ENCODE peak calls at places on chromosomes 4 and X, in five cellular contexts. M is ascending aorta, S is transverse colon, W is SK-N-SH, L is fibroblast of pulmonary artery. B is an unnamed sample.

GRCh38 chr4:148203056-148203898 is 238.9 kb downstream of the NR3C2 start:
- DNase-seq in M (no peak), S (no peak), W (no peak), L (no peak), B (no peak)

GRCh38 chr4:108072300-108072699 is 82.6 kb downstream of the HADH start:
- DNase-seq in M (no peak), S (peak), W (no peak), L (no peak), B (no peak)

GRCh38 chr4:151675366-151676060 is 85.3 kb downstream of the GATB start:
- DNase-seq in M (no peak), S (no peak), W (peak), L (no peak), B (no peak)

GRCh38 chr4:185587444-185588161 is 52.3 kb upstream of the PDLIM3 start:
- DNase-seq in M (no peak), S (peak), W (no peak), L (peak), B (no peak)

GRCh38 chr4:113958766-113959540 is 20.5 kb downstream of the ARSJ start:
- DNase-seq in M (no peak), S (no peak), W (no peak), L (peak), B (no peak)

GRCh38 chrX:47380268-47380667 is 9.9 kb downstream of the ZNF157 start:
- DNase-seq in M (no peak), S (peak), W (no peak), L (no peak), B (no peak)

GRCh38 chr4:119525771-119526712 is 102.6 kb downstream of the PDE5A start:
- DNase-seq in M (no peak), S (no peak), W (no peak), L (no peak), B (no peak)

GRCh38 chrX:45524805-45525204 is 324.1 kb upstream of the DIPK2B start:
- DNase-seq in M (no peak), S (no peak), W (no peak), L (no peak), B (no peak)

GRCh38 chr4:7049295-7049694 is 6.1 kb downstream of the TADA2B start:
- DNase-seq in M (no peak), S (no peak), W (no peak), L (no peak), B (no peak)

GRCh38 chr4:7046971-7047370 is 3.8 kb downstream of the TADA2B start:
- DNase-seq in M (no peak), S (no peak), W (no peak), L (no peak), B (no peak)

GRCh38 chr4:7050481-7051143 is 7.4 kb downstream of the TADA2B start:
- DNase-seq in M (no peak), S (no peak), W (no peak), L (no peak), B (no peak)

GRCh38 chr4:7049739-7050138 is 6.6 kb downstream of the TADA2B start:
- DNase-seq in M (no peak), S (no peak), W (no peak), L (no peak), B (no peak)

GRCh38 chr4:7048642-7049041 is 5.5 kb downstream of the TADA2B start:
- DNase-seq in M (no peak), S (no peak), W (no peak), L (no peak), B (no peak)
- TF ChIP-seq CTCF in M (no peak), S (no peak), W (no peak), L (no peak), B (no peak)

GRCh38 chr4:55884851-55885219 is 31.4 kb downstream of the EXOC1 start:
- DNase-seq in M (no peak), S (no peak), W (no peak), L (no peak), B (no peak)

GRCh38 chr4:55884093-55884850 is 30.8 kb downstream of the EXOC1 start:
- DNase-seq in M (no peak), S (no peak), W (no peak), L (no peak), B (no peak)

DNA sequence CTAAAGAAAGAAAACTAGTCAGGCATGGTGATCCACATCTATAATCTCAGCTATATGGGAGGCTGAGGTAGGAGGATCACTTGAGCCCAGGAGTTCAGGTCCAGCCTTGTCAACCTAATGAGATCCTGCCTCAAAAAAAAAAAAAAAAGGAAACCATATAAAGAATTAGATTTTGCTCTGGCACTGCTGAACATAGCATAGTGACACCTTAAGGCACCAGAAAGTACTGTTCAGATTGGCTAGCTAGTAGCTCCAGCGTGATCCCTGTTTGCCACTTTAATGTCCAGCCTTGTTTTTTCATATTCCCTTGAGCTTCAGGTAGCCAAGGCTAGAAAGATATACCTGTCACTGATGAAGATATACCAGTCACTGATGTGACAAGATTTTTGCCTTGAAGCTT is 34.1 kb downstream of the EXOC1 start:
- DNase-seq in M (no peak), S (no peak), W (no peak), L (peak), B (no peak)
- TF ChIP-seq CTCF in M (no peak), S (no peak), W (peak), L (peak), B (no peak)

DNA sequence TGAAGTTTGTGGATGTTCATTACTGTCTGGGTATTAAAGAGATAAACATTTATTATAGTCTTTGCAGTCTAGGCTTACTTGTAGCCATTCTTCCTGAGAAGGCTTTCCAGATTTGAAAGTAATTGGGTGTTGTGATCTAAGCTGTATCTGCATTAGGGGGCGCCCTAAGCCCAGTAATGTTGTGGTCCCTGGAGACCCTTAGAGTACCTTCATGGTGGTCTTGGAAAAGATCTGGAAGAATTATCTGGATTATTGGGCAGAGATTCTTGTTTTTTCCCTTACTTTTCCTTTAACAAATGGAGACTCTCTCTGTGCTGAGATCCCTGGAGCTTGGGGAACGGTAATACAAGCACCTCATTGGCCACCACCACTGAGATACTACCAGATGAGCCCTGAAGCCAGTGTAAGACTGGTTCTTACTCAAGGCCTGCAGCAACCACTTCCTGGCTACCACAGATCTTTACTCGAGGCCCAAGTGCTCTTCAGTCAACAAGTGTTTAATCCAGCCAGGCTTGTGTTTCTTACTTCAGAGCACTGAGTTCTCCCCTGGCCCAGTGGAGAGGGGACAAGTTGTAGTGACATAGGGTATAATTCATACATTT is 63.1 kb downstream of the RTL3 start:
- DNase-seq in M (no peak), S (no peak), W (no peak), L (peak), B (no peak)
- TF ChIP-seq CTCF in M (no peak), S (no peak), W (peak), L (peak), B (no peak)

DNA sequence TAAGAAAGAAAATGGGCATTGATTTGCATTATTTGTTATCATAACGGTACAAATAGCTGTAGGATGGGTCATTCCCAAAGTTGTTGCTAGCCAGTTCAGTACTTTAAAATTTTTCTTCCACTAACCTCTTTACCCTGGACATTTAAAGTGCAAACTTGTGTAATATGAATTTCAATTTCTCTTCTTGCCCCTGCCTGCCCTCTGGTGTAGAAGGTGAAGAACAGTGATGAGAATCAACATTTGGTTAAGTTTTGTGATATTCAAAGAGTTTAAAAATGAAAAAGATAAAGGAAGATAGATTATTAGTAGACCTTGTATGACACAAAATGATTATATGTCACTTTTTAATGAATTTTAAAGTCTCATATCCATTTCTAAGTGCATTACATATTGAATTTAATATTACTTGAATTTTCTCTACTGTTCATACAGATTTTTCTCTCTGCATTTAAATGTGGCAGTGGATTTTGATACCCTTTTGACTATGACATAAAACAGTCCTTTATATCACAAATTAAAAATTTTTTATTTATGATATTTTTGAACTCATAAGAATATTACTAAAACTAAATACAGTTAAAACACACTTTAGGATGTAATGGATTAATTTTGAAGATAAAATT is 337.7 kb downstream of the BMPR1B start:
- DNase-seq in M (no peak), S (no peak), W (peak), L (peak), B (no peak)
- TF ChIP-seq CTCF in M (peak), S (peak), W (peak), L (peak), B (no peak)

GRCh38 chr4:2280531-2281300 is 18.8 kb upstream of the MXD4 start:
- DNase-seq in M (no peak), S (no peak), W (no peak), L (no peak), B (no peak)

GRCh38 chr4:2284934-2285664 is 23.2 kb upstream of the MXD4 start:
- DNase-seq in M (peak), S (no peak), W (no peak), L (peak), B (peak)

GRCh38 chr4:2283199-2283711 is 21.3 kb upstream of the MXD4 start:
- DNase-seq in M (no peak), S (no peak), W (no peak), L (no peak), B (no peak)

GRCh38 chr4:2284161-2284933 is 22.4 kb upstream of the MXD4 start:
- DNase-seq in M (peak), S (no peak), W (no peak), L (no peak), B (no peak)

GRCh38 chr4:2281575-2282343 is 19.9 kb upstream of the MXD4 start:
- DNase-seq in M (no peak), S (peak), W (no peak), L (peak), B (no peak)
- TF ChIP-seq CTCF in M (no peak), S (peak), W (no peak), L (peak), B (no peak)

DNA sequence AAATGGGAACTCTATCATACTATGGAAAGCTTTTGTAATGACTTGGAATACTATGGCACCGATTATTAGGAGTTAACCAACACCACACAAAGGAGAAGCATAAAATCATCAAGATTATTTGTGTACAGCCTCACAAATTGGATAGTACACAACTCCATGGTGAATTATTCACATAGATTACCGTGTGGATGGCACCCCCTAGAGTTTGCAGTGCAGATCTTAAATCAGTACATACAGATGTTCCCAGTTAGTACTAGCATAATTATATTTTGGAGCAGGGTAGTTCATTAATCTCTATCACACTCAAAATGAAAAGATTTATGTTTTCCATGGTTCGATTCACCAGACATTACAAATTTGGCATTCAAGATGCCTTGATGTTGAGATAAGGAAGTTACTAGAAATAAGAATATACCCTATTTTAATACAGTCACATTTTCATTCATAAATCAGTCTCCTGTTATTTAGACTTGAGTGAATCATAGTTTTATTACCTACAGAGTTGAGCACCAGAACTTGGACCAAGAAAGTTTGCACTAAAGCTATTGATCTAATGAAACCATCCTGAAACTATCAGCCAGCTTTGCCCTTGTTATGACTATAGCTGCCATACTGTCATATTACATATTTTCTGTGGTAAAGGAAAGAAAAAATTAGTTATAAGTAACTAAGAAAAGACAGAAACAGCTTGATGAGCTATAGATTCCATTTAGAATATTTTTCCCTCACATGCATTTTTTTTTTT is 531.8 kb downstream of the GLUD2 start:
- DNase-seq in M (no peak), S (peak), W (peak), L (peak), B (no peak)
- TF ChIP-seq CTCF in M (peak), S (peak), W (peak), L (peak), B (no peak)

GRCh38 chr4:17544205-17544604 is 29.2 kb downstream of the CLRN2 start:
- DNase-seq in M (no peak), S (peak), W (no peak), L (peak), B (no peak)
- TF ChIP-seq CTCF in M (no peak), S (no peak), W (no peak), L (no peak), B (no peak)

DNA sequence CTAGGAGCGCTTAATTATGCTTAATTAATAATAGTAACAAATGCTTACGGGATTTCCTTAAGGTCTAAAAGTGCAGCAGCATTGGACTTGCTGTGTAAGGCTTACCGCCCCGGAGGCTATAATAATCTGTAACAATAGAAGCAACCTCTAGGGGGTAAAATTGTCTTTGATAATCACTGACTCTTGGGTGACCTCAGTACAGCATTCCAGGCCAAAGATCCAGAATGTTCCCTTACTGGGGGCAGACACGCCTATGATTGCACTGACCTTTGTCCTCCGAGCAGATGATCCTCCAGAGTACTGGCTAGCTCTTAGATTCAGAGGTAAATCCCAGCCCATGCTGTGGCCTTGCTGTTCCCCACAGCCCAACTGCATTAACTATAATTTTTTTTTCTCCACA is 16.5 kb downstream of the LSM6 start:
- DNase-seq in M (no peak), S (peak), W (no peak), L (no peak), B (no peak)
- TF ChIP-seq CTCF in M (no peak), S (peak), W (peak), L (no peak), B (no peak)

B was measured in omental fat pad.